ENCODE peak calls at places on chromosomes 2 and 18, in ten cellular contexts. T, I, R, O, C, U, P, Y, E and S are unnamed samples.

GRCh38 chr2:172693529-172694185 is 42.0 kb upstream of the RAPGEF4 start:
- DNase-seq in P (no peak), O (no peak), I (no peak), U (no peak), R (no peak), T (peak), E (no peak), Y (no peak), C (no peak), S (no peak)

GRCh38 chr2:38159621-38160020 is 83.7 kb upstream of the CYP1B1 start:
- DNase-seq in C (no peak), R (no peak), U (no peak), Y (no peak), P (no peak), O (peak), I (no peak), T (no peak), E (no peak), S (no peak)

GRCh38 chr2:29562896-29563295 is 358.5 kb downstream of the ALK start:
- DNase-seq in I (no peak), U (no peak), R (no peak), Y (no peak), O (no peak), P (no peak), C (no peak), E (no peak), T (no peak), S (no peak)

GRCh38 chr2:133591164-133591563 is 22.9 kb upstream of the NCKAP5 start:
- DNase-seq in C (no peak), O (peak), I (peak), T (peak), P (no peak), E (no peak), R (no peak), Y (no peak), U (no peak), S (no peak)

GRCh38 chr2:216695401-216695821 is at the start of gene IGFBP5:
- DNase-seq in P (peak), Y (no peak), R (no peak), C (no peak), E (no peak), O (no peak), I (peak), T (peak), U (no peak), S (peak)

GRCh38 chr2:26768759-26769500 is 4.8 kb downstream of the SLC35F6 start:
- DNase-seq in T (peak), C (no peak), Y (peak), I (peak), P (no peak), O (no peak), U (no peak), E (peak), R (peak), S (no peak)

GRCh38 chr2:83342860-83343329 is 1116.2 kb downstream of the SUCLG1 start:
- DNase-seq in I (no peak), R (no peak), E (no peak), T (no peak), O (no peak), Y (no peak), C (no peak), P (no peak), U (no peak), S (no peak)

GRCh38 chr18:47283476-47283875 is 32.0 kb upstream of the SKOR2 start:
- DNase-seq in U (no peak), R (no peak), T (peak), Y (no peak), P (peak), E (no peak), I (peak), C (no peak), O (no peak), S (no peak)

GRCh38 chr18:34787931-34788532 is 77.9 kb downstream of the DTNA start:
- DNase-seq in T (peak), R (peak), Y (peak), E (no peak), C (no peak), I (peak), P (peak), O (peak), U (peak), S (no peak)

GRCh38 chr2:121386102-121386501 is 101.1 kb upstream of the TFCP2L1 start:
- DNase-seq in P (peak), C (no peak), E (no peak), R (no peak), O (no peak), Y (no peak), U (no peak), I (no peak), T (no peak), S (no peak)

GRCh38 chr2:133674433-133675331 is 106.4 kb upstream of the NCKAP5 start:
- DNase-seq in I (peak), P (peak), Y (no peak), T (peak), R (peak), C (no peak), O (peak), E (no peak), U (no peak), S (no peak)

GRCh38 chr18:62164855-62165487 is 21.9 kb downstream of the PIGN start:
- DNase-seq in Y (no peak), P (peak), R (no peak), C (no peak), I (no peak), O (no peak), U (no peak), T (no peak), E (no peak), S (no peak)

GRCh38 chr2:204109681-204110080 is 173.1 kb downstream of the ICOS start:
- DNase-seq in R (no peak), T (no peak), C (no peak), P (no peak), I (no peak), Y (no peak), U (no peak), O (peak), E (no peak), S (peak)

GRCh38 chr2:204104821-204105220 is 168.3 kb downstream of the ICOS start:
- DNase-seq in T (no peak), I (no peak), U (no peak), P (no peak), R (no peak), E (no peak), Y (no peak), O (no peak), C (no peak), S (no peak)

GRCh38 chr2:204108874-204109295 is 172.3 kb downstream of the ICOS start:
- DNase-seq in U (no peak), Y (no peak), T (no peak), E (no peak), C (no peak), O (no peak), R (no peak), P (no peak), I (no peak), S (no peak)

GRCh38 chr2:204110250-204111183 is 174.0 kb downstream of the ICOS start:
- DNase-seq in O (no peak), I (peak), T (peak), Y (no peak), R (no peak), P (no peak), U (peak), C (no peak), E (no peak), S (no peak)

DNA sequence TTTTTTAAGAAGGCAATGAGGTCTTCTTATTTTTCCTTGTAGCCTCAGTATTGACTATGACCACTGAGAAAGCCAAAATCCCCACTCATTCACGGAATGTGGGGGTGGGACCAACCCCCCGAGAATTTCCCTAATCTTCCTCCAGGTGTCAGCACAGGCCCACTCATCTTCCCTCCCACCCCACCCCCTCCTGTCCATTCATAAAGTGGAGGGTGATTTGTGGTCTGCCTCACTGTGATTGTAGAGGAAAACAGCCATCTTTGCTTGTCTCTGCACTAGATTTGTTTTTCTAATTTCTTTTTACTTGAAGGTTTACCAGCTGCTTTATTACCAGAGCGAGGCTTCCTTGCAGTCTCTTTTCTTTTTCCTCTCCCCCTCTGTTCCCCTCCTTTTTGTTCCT is 171.7 kb downstream of the ICOS start:
- DNase-seq in I (peak), P (peak), E (no peak), U (peak), O (no peak), R (no peak), T (peak), Y (peak), C (no peak), S (no peak)
- TF ChIP-seq CTCF in I (peak), P (peak), E (peak), U (peak), O (peak), R (peak), T (no peak), Y (no peak), C (peak), S (peak)

GRCh38 chr2:114614599-114614998 is 172.2 kb downstream of the DPP10 start:
- DNase-seq in P (no peak), O (no peak), T (no peak), I (no peak), U (no peak), Y (no peak), R (no peak), C (no peak), E (no peak), S (no peak)
- TF ChIP-seq CTCF in P (peak), O (no peak), T (no peak), I (no peak), U (no peak), Y (no peak), R (no peak), C (no peak), E (no peak), S (peak)

DNA sequence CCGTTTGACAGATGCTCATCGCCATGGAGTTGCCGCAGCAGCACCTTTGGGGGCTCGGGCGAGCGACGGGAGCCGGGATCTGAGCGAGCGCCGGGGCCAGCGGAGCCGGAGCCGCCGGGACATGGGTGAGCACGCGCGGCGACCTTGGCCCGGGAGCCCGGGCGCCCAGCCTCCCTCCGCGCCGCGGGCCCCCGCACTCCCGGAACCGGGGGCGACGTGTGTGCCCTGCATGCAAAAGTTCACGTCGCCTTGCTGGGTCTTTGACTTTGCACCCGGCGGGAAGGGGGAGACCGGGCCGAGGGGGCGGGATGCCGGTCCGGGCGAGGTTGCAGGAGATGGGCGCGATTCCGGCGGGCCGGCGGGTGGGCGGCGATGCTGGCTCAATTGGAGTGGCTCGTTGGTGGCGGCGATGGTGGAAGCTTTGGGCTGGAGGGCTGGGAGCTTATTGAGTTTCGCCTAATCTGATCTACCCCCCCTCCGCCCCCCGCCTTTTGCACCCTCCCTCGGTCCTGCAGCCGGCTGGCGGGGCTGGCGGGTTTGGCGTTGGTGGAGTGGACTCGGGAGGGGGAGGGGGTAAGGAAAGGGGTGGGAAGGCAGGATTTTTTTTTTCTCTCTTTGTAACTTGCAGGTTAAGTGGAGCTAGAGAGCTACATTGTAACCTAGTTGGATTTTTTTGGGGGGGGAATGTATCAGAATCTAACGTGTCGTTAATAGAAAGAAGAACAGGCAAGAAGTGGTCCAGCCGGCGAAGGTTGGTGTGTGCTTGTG is at the start of gene SETBP1:
- DNase-seq in T (no peak), P (peak), R (peak), U (peak), E (peak), Y (peak), I (peak), O (no peak), C (no peak), S (peak)
- TF ChIP-seq CTCF in T (no peak), P (no peak), R (peak), U (no peak), E (peak), Y (no peak), I (no peak), O (peak), C (no peak), S (no peak)

GRCh38 chr2:204869142-204869823 is 324.0 kb downstream of the PARD3B start:
- DNase-seq in E (no peak), Y (no peak), I (no peak), T (peak), O (no peak), R (no peak), P (no peak), U (no peak), C (no peak), S (no peak)

GRCh38 chr2:204870053-204870452 is 324.8 kb downstream of the PARD3B start:
- DNase-seq in O (no peak), E (no peak), U (no peak), P (no peak), I (no peak), R (no peak), C (no peak), Y (no peak), T (no peak), S (no peak)

DNA sequence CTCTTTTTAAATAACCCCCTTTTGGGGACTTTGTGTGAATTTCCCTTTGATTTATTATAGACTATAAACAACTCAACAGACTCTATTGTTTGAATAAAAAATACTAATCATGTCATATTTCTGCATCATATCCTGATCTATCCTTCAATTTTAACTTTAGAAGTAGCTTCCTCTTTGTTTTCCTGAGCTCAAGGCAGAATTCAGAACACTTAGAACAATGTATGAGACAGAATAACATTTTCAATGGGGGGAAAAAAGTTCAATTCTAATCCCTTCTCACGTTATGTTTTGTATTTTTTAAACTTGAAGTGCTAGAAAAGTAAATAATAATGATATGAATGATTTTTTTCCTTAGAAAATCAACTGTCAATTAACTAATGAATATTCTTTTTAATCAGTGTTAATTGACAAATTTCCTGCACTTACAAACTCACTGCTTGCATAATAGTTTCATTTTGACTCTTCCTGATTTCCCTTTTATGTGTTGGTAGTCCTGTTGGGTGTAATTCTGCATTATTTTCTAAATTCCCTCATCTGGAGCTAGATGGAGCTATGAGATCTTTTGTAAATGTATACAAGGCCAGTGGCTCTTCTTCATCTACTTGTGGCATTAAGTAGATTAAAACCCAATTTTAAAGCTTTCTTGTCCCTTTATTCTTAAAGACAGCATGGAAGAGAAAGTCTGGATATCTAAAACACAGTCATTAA is 326.1 kb downstream of the PARD3B start:
- DNase-seq in I (no peak), T (peak), U (no peak), P (peak), R (peak), E (no peak), C (peak), Y (peak), O (no peak), S (no peak)
- TF ChIP-seq CTCF in I (no peak), T (peak), U (peak), P (peak), R (no peak), E (peak), C (peak), Y (no peak), O (peak), S (peak)

GRCh38 chr18:49784427-49785185 is 28.7 kb downstream of the ACAA2 start:
- DNase-seq in I (no peak), E (no peak), P (no peak), Y (no peak), C (no peak), R (no peak), U (no peak), O (no peak), T (peak), S (no peak)
- TF ChIP-seq CTCF in I (no peak), E (no peak), P (peak), Y (no peak), C (peak), R (no peak), U (no peak), O (peak), T (peak), S (peak)

GRCh38 chr2:99190548-99190947 is 9.6 kb downstream of the MRPL30 start:
- DNase-seq in P (no peak), T (no peak), O (no peak), U (no peak), I (no peak), Y (no peak), R (no peak), E (no peak), C (no peak), S (no peak)
- TF ChIP-seq CTCF in P (peak), T (no peak), O (no peak), U (no peak), I (no peak), Y (no peak), R (no peak), E (no peak), C (peak), S (peak)

GRCh38 chr2:10078704-10079191 is 1.5 kb downstream of the CYS1 start:
- DNase-seq in C (no peak), R (no peak), I (no peak), O (no peak), P (no peak), T (no peak), E (no peak), Y (no peak), U (no peak), S (no peak)

GRCh38 chr2:10078001-10078400 is 2.2 kb downstream of the CYS1 start:
- DNase-seq in Y (no peak), E (no peak), I (no peak), T (no peak), U (no peak), P (no peak), O (no peak), C (no peak), R (no peak), S (no peak)

GRCh38 chr2:10079192-10079930 is 850 bp downstream of the CYS1 start:
- DNase-seq in T (peak), P (peak), Y (peak), R (peak), E (no peak), I (no peak), U (peak), C (no peak), O (peak), S (no peak)

GRCh38 chr2:10079931-10080535 is at the start of gene CYS1:
- DNase-seq in E (no peak), T (no peak), P (peak), U (peak), O (no peak), Y (peak), I (no peak), C (no peak), R (no peak), S (no peak)

GRCh38 chr2:10080536-10081304 is 509 bp upstream of the CYS1 start:
- DNase-seq in I (no peak), R (no peak), E (no peak), O (no peak), U (peak), Y (no peak), T (no peak), C (no peak), P (peak), S (no peak)
- TF ChIP-seq CTCF in I (no peak), R (no peak), E (no peak), O (no peak), U (no peak), Y (no peak), T (no peak), C (no peak), P (no peak), S (no peak)